ENCODE peak calls at places on chromosomes 4 and X, in nine cellular contexts. A is pancreas, D is suprapubic skin, W is brain microvascular endothelial cell, B is left ventricle myocardium inferior, H is HepG2, S is psoas muscle, G is right lobe of liver, Z is neural progenitor cell. V is an unnamed sample.
A peak's percentile ranks its signal among the peaks of the same experiment; 100 is the strongest.

GRCh38 chr4:76799139-76799538 is 98.8 kb downstream of the SOWAHB start:
- DNase-seq in A (no peak), D (no peak), W (no peak), B (no peak), H (no peak), S (no peak), G (no peak), Z (no peak), V (no peak)

GRCh38 chr4:145876531-145877180 is 62.0 kb downstream of the ZNF827 start:
- DNase-seq in A (no peak), D (no peak), W (no peak), B (no peak), H (no peak), S (no peak), G (no peak), Z (no peak), V (no peak)

GRCh38 chrX:95071052-95071451 is 1397.0 kb downstream of the FAM133A start:
- DNase-seq in A (no peak), D (no peak), W (no peak), B (no peak), H (no peak), S (no peak), G (no peak), Z (no peak), V (peak; percentile 2)

GRCh38 chr4:31360786-31361185 is 640.6 kb downstream of the PCDH7 start:
- DNase-seq in A (no peak), D (no peak), W (peak; percentile 32), B (no peak), H (no peak), S (no peak), G (no peak), Z (no peak), V (peak; percentile 97)

GRCh38 chr4:24837781-24838180 is 42.4 kb downstream of the SOD3 start:
- DNase-seq in A (no peak), D (no peak), W (no peak), B (no peak), H (no peak), S (no peak), G (no peak), Z (peak; percentile 21), V (no peak)

GRCh38 chr4:13963601-13964000 is 336.1 kb upstream of the BOD1L1 start:
- DNase-seq in A (no peak), D (no peak), W (no peak), B (no peak), H (no peak), S (no peak), G (no peak), Z (no peak), V (no peak)

GRCh38 chr4:2333356-2333841 is 71.5 kb upstream of the MXD4 start:
- DNase-seq in A (no peak), D (peak; percentile 70), W (no peak), B (no peak), H (no peak), S (no peak), G (peak; percentile 66), Z (no peak), V (no peak)

GRCh38 chr4:15920723-15921591 is 17.6 kb downstream of the FGFBP1 start:
- DNase-seq in A (peak; percentile 17), D (no peak), W (peak; percentile 100), B (no peak), H (no peak), S (peak; percentile 72), G (no peak), Z (no peak), V (peak; percentile 22)

GRCh38 chrX:13064599-13065143 is 20.3 kb upstream of the FAM9C start:
- DNase-seq in A (no peak), D (no peak), W (peak; percentile 59), B (no peak), H (no peak), S (no peak), G (no peak), Z (no peak), V (no peak)

GRCh38 chr4:64205376-64205775 is 203.9 kb downstream of the TECRL start:
- DNase-seq in A (no peak), D (no peak), W (no peak), B (no peak), H (no peak), S (no peak), G (no peak), Z (no peak), V (no peak)

GRCh38 chr4:24511371-24512063 is 72.8 kb downstream of the DHX15 start:
- DNase-seq in A (no peak), D (no peak), W (no peak), B (no peak), H (no peak), S (no peak), G (no peak), Z (no peak), V (no peak)

GRCh38 chr4:48913346-48913745 is 6.8 kb upstream of the OCIAD2 start:
- DNase-seq in A (no peak), D (no peak), W (peak; percentile 78), B (no peak), H (no peak), S (no peak), G (no peak), Z (no peak), V (no peak)

GRCh38 chr4:158159054-158159717 is 13.6 kb downstream of the GASK1B start:
- DNase-seq in A (no peak), D (no peak), W (peak; percentile 84), B (no peak), H (no peak), S (no peak), G (no peak), Z (no peak), V (no peak)

GRCh38 chrX:12170755-12171154 is 32.5 kb downstream of the FRMPD4 start:
- DNase-seq in A (no peak), D (no peak), W (no peak), B (no peak), H (no peak), S (no peak), G (no peak), Z (no peak), V (no peak)

GRCh38 chr4:101693842-101694398 is 96.6 kb upstream of the BANK1 start:
- DNase-seq in A (no peak), D (no peak), W (no peak), B (no peak), H (no peak), S (no peak), G (no peak), Z (no peak), V (peak; percentile 10)

GRCh38 chr4:142701017-142701416 is 145.1 kb downstream of the INPP4B start:
- DNase-seq in A (no peak), D (no peak), W (no peak), B (no peak), H (no peak), S (no peak), G (no peak), Z (no peak), V (no peak)

GRCh38 chr4:14294611-14295010 is 667.1 kb upstream of the BOD1L1 start:
- DNase-seq in A (no peak), D (no peak), W (no peak), B (no peak), H (no peak), S (no peak), G (no peak), Z (no peak), V (no peak)

GRCh38 chr4:98383431-98384106 is 122.4 kb downstream of the RAP1GDS1 start:
- DNase-seq in A (no peak), D (no peak), W (no peak), B (no peak), H (no peak), S (no peak), G (no peak), Z (no peak), V (no peak)

GRCh38 chrX:3178329-3178728 is 137.1 kb downstream of the ARSF start:
- DNase-seq in A (no peak), D (no peak), W (no peak), B (no peak), H (no peak), S (no peak), G (no peak), Z (no peak), V (no peak)

GRCh38 chrX:151703487-151703886 is 8.2 kb downstream of the PRRG3 start:
- DNase-seq in A (no peak), D (no peak), W (no peak), B (peak; percentile 70), H (no peak), S (peak; percentile 53), G (no peak), Z (no peak), V (peak; percentile 56)

DNA sequence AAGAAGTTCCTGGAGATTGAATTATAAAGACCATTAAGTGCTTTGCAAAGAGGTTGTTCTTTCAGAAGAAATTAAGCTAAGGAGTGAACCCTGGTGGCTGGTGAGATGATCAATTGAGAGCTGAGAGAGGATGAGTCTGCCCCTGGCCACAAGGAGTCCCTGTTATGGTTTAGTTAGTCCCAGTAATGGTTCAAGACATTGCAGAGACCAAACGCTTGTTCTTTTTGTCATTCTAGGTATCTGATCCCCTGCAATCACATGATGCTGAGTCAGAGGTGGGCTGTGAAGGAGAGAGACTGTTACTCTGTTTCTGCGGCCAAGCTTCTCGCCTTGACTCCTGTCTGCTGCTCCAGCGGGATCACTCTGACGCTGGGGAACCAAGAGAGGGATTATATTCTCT is 114.5 kb downstream of the GATB start:
- DNase-seq in A (no peak), D (no peak), W (no peak), B (no peak), H (no peak), S (no peak), G (no peak), Z (no peak), V (no peak)
- TF ChIP-seq CTCF in A (no peak), D (no peak), W (peak; percentile 28), B (no peak), H (no peak), S (no peak), G (no peak), Z (peak; percentile 13), V (peak; percentile 5)

GRCh38 chrX:107135965-107136307 is 17.3 kb upstream of the RBM41 start:
- DNase-seq in A (no peak), D (no peak), W (no peak), B (no peak), H (no peak), S (no peak), G (no peak), Z (no peak), V (no peak)
- H3K27ac ChIP-seq in A (no peak overlapping the region), D (no peak overlapping the region), W (peak overlapping the region; percentile 4), B (no peak overlapping the region), H (no peak overlapping the region), S (no peak overlapping the region), G (no peak overlapping the region), Z (no peak overlapping the region), V (no peak overlapping the region)

DNA sequence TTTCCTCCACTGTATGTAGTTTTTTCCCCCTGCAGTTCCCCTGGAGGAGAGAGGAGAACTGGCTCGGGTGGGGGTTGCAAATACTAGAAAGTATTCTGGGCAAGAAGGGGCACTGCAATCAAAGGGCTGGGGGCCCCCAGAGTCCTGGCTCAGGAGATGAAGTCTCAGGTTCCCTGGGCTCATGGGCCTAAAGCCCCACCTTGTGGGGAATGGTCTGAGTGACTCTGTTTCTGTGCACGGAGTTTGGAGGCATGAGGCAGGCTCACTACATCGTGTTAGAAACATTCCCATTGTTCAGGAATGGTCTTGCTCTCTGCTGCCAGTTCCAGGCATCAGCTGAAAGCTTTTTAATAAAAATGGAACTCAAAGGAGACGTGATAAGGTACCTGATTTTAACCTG is 122.5 kb downstream of the TMEM164 start:
- DNase-seq in A (no peak), D (no peak), W (no peak), B (no peak), H (peak; percentile 6), S (no peak), G (no peak), Z (peak; percentile 63), V (peak; percentile 58)
- TF ChIP-seq CTCF in A (no peak), D (no peak), W (peak; percentile 56), B (peak; percentile 29), H (peak; percentile 68), S (peak; percentile 15), G (no peak), Z (peak; percentile 51), V (peak; percentile 32)

GRCh38 chr4:108168672-108169562 is at the start of gene LEF1:
- DNase-seq in A (peak; percentile 43), D (no peak), W (peak; percentile 32), B (no peak), H (no peak), S (no peak), G (no peak), Z (peak; percentile 93), V (peak; percentile 42)
- H3K27ac ChIP-seq in A (no peak within 1 kb of the TSS), D (peak within 1 kb of the TSS; percentile 34), W (no peak within 1 kb of the TSS), B (no peak within 1 kb of the TSS), H (no peak within 1 kb of the TSS), S (no peak within 1 kb of the TSS), G (no peak within 1 kb of the TSS), Z (no peak within 1 kb of the TSS), V (peak within 1 kb of the TSS; percentile 76)

V was measured in cardiac muscle cell.